ENCODE peak calls at places on chromosome 1, in four cellular contexts. N is A549, P is HepG2, Z is HCT116. Q is an unnamed sample.

GRCh38 chr1:207453710-207454045 is 450 bp upstream of the CR2 start:
- DNase-seq in Z (no peak), P (no peak), N (no peak), Q (no peak)

GRCh38 chr1:10943991-10944730 is 68.3 kb upstream of the TARDBP start:
- DNase-seq in N (no peak), Z (no peak), P (peak; percentile 25), Q (no peak)

GRCh38 chr1:83970802-83971201 is 28.1 kb downstream of the TTLL7 start:
- DNase-seq in P (no peak), N (no peak), Z (no peak), Q (peak; percentile 5)

GRCh38 chr1:30782361-30783243 is 25.0 kb upstream of the LAPTM5 start:
- DNase-seq in Z (no peak), P (peak; percentile 74), N (peak; percentile 68), Q (peak; percentile 91)

GRCh38 chr1:98388431-98388830 is 273.1 kb upstream of the SNX7 start:
- DNase-seq in Z (no peak), N (no peak), P (no peak), Q (no peak)

GRCh38 chr1:87968259-87968955 is 639.7 kb downstream of the LMO4 start:
- DNase-seq in P (no peak), N (no peak), Z (no peak), Q (no peak)

GRCh38 chr1:159011701-159012100 is 2.0 kb downstream of the IFI16 start:
- DNase-seq in N (no peak), Z (no peak), P (no peak), Q (no peak)

GRCh38 chr1:4494558-4494957 is 159.9 kb upstream of the AJAP1 start:
- DNase-seq in N (peak; percentile 28), P (no peak), Z (no peak), Q (peak; percentile 57)

GRCh38 chr1:168085401-168085872 is 51.3 kb downstream of the GPR161 start:
- DNase-seq in P (no peak), Z (no peak), N (no peak), Q (no peak)

GRCh38 chr1:32907435-32907834 is 6.2 kb upstream of the TMEM54 start:
- DNase-seq in Z (no peak), P (no peak), N (no peak), Q (no peak)

GRCh38 chr1:3609769-3610157 is 1.5 kb downstream of the MEGF6 start:
- DNase-seq in P (no peak), Z (no peak), N (no peak), Q (no peak)

GRCh38 chr1:183980951-183981525 is 56.5 kb downstream of the COLGALT2 start:
- DNase-seq in N (no peak), Z (no peak), P (no peak), Q (no peak)

GRCh38 chr1:19311503-19311930 is 427 bp downstream of the AKR7A2 start:
- DNase-seq in P (no peak), Z (no peak), N (peak; percentile 21), Q (peak; percentile 67)

GRCh38 chr1:59064592-59064991 is 232.3 kb upstream of the FGGY start:
- DNase-seq in Z (no peak), P (no peak), N (no peak), Q (no peak)

GRCh38 chr1:245091818-245092637 is 62.8 kb upstream of the KIF26B start:
- DNase-seq in N (peak; percentile 75), P (peak; percentile 84), Z (peak; percentile 62), Q (no peak)

GRCh38 chr1:216485042-216485441 is 61.8 kb upstream of the USH2A start:
- DNase-seq in Z (no peak), P (no peak), N (no peak), Q (no peak)

GRCh38 chr1:100494393-100495084 is 43.4 kb upstream of the GPR88 start:
- DNase-seq in P (peak; percentile 70), Z (no peak), N (no peak), Q (no peak)

GRCh38 chr1:31788138-31788824 is 24.1 kb upstream of the ADGRB2 start:
- DNase-seq in P (peak; percentile 71), Z (peak; percentile 82), N (peak; percentile 84), Q (peak; percentile 77)

GRCh38 chr1:34362949-34363348 is 186.2 kb downstream of the C1orf94 start:
- DNase-seq in Z (no peak), N (no peak), P (no peak), Q (no peak)

GRCh38 chr1:26597629-26598039 is 68.1 kb downstream of the RPS6KA1 start:
- DNase-seq in N (peak; percentile 56), Z (peak; percentile 68), P (peak; percentile 53), Q (no peak)

GRCh38 chr1:112074711-112075110 is 85.2 kb upstream of the KCND3 start:
- DNase-seq in Z (no peak), N (no peak), P (peak; percentile 27), Q (no peak)

GRCh38 chr1:169594391-169594790 is 8.1 kb upstream of the F5 start:
- DNase-seq in N (no peak), P (no peak), Z (no peak), Q (no peak)

GRCh38 chr1:66951513-66951912 is 26.7 kb downstream of the MIER1 start:
- DNase-seq in P (no peak), Z (no peak), N (no peak), Q (no peak)

GRCh38 chr1:171644805-171645483 is 7.5 kb downstream of the MYOC start:
- DNase-seq in Z (peak; percentile 91), N (peak; percentile 58), P (peak; percentile 87), Q (peak; percentile 82)

GRCh38 chr1:200180821-200181220 is 153.3 kb downstream of the NR5A2 start:
- DNase-seq in P (no peak), N (peak; percentile 40), Z (peak; percentile 47), Q (no peak)

GRCh38 chr1:213986020-213986924 is 1.5 kb upstream of the PROX1 start:
- DNase-seq in Z (no peak), N (no peak), P (no peak), Q (no peak)

GRCh38 chr1:244231193-244231571 is 180.1 kb downstream of the ZBTB18 start:
- DNase-seq in Z (no peak), N (no peak), P (no peak), Q (no peak)

GRCh38 chr1:45929257-45929687 is 125.9 kb downstream of the MAST2 start:
- DNase-seq in P (peak; percentile 26), N (peak; percentile 5), Z (peak; percentile 92), Q (peak; percentile 47)

GRCh38 chr1:213414901-213415300 is 363.9 kb downstream of the RPS6KC1 start:
- DNase-seq in Z (no peak), N (no peak), P (no peak), Q (no peak)

GRCh38 chr1:167137285-167138192 is 43.7 kb downstream of the STYXL2 start:
- DNase-seq in N (no peak), Z (no peak), P (no peak), Q (no peak)

GRCh38 chr1:156262461-156263287 is 14.8 kb upstream of the PAQR6 start:
- DNase-seq in P (no peak), N (peak; percentile 68), Z (no peak), Q (no peak)

GRCh38 chr1:23648576-23648975 is 43.0 kb upstream of the RPL11 start:
- DNase-seq in P (no peak), Z (no peak), N (no peak), Q (no peak)

GRCh38 chr1:16150508-16150907 is 5.4 kb downstream of the EPHA2 start:
- DNase-seq in P (no peak), Z (no peak), N (no peak), Q (no peak)
- H3K4me2 ChIP-seq in P (no peak overlapping the region), Z (peak overlapping the region; percentile 85), N (peak overlapping the region; percentile 98), Q (no peak overlapping the region)

DNA sequence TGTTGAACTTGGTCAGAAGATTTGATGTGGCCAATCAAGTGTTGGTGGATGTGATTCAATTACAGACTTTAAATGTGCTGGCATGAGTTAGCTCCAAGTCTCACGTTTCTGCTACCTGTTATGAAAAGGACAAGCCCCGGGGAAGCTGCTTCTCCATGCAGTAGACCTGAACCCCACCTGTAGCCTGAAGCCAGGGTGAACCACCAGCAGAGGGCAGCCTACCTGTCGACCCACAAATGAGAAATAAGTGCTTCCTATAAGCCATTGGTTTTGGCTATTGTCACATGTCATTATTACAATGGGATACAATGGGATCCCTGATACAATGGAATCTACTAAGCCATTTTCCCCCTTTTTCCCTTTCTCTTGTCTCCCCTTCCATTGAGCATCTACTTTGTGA is 230.2 kb downstream of the PRDM2 start:
- DNase-seq in N (peak; percentile 4), P (peak; percentile 9), Z (peak; percentile 27), Q (peak; percentile 41)
- TF ChIP-seq MAX in N (no peak), P (no peak), Z (no peak), Q (no peak)

GRCh38 chr1:229410370-229410691 is 23.6 kb downstream of the ACTA1 start:
- DNase-seq in P (no peak), Z (no peak), N (no peak), Q (no peak)
- H3K4me2 ChIP-seq in P (peak overlapping the region; percentile 88), Z (peak overlapping the region; percentile 67), N (peak overlapping the region; percentile 68), Q (peak overlapping the region; percentile 36)

GRCh38 chr1:41663671-41664400 is 179.4 kb upstream of the EDN2 start:
- DNase-seq in N (no peak), P (no peak), Z (no peak), Q (no peak)

GRCh38 chr1:41665962-41666917 is 181.8 kb upstream of the EDN2 start:
- DNase-seq in P (no peak), N (no peak), Z (no peak), Q (no peak)

GRCh38 chr1:41668967-41669366 is 184.5 kb upstream of the EDN2 start:
- DNase-seq in N (no peak), Z (no peak), P (no peak), Q (no peak)

GRCh38 chr1:41664861-41665640 is 180.6 kb upstream of the EDN2 start:
- DNase-seq in P (no peak), Z (peak; percentile 39), N (peak; percentile 35), Q (no peak)

DNA sequence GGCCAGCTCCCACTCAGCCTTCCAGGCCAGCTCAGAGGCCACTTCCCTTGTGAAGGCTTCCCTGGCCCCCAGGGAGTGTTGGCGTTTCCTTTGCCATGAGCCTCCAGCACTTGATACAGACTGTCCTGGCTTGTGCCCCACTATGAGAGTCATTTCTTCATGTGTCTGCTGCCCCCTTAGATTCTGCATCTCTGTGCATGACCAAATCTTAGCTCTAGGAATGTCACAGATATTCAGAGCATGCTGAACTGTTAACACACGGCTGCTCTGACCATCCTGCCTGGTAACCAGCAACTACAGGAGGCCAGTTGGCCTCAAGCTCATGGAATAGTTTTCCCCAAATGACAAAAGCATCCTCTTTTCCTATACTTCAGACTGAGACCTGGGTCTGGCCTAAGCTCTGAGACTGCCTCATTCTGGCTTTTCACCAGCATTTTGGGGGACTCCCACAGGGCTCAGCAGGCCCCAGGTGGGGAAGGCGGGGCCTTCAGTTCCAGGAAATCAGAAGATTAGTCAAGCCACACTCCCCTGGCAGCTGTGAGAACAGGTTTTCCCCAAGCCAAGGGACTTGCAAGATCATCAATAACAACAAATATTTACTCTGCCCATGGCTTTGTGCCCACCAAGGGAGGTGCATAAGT is 182.6 kb upstream of the EDN2 start:
- DNase-seq in P (no peak), N (no peak), Z (no peak), Q (no peak)
- TF ChIP-seq MAX in P (no peak), N (no peak), Z (no peak), Q (no peak)